ENCODE peak calls at places on chromosomes 13 and 19, in nine cellular contexts. W, Q, B, X, I, K, Z, U and H are unnamed samples.

GRCh38 chr13:86870388-86870966 is 800.7 kb upstream of the SLITRK5 start:
- DNase-seq in Q (no peak), Z (no peak), W (no peak), B (no peak), K (no peak), X (no peak), I (no peak), U (no peak), H (no peak)

GRCh38 chr13:104442541-104442940 is 1376.3 kb upstream of the SLC10A2 start:
- DNase-seq in I (no peak), Q (no peak), K (no peak), X (no peak), W (no peak), B (no peak), U (no peak), Z (no peak), H (no peak)

GRCh38 chr19:47272448-47273312 is 2.0 kb upstream of the INAFM1 start:
- DNase-seq in Z (no peak), Q (peak), B (peak), X (peak), K (peak), I (no peak), U (no peak), W (peak), H (peak)

GRCh38 chr13:24737042-24737441 is 26.9 kb upstream of the RNF17 start:
- DNase-seq in B (no peak), K (no peak), Z (no peak), W (no peak), I (no peak), Q (no peak), X (no peak), U (no peak), H (no peak)

GRCh38 chr19:33798701-33799111 is 2.0 kb downstream of the KCTD15 start:
- DNase-seq in W (no peak), I (no peak), X (no peak), Z (no peak), Q (no peak), K (no peak), U (no peak), B (no peak), H (no peak)

GRCh38 chr13:69274231-69274630 is 833.4 kb upstream of the ATXN8OS start:
- DNase-seq in B (no peak), U (no peak), X (no peak), W (no peak), Q (no peak), K (no peak), Z (no peak), I (no peak), H (no peak)

GRCh38 chr19:10069046-10069445 is 17.1 kb upstream of the SHFL start:
- DNase-seq in W (no peak), I (no peak), Z (no peak), K (no peak), U (no peak), B (no peak), X (no peak), Q (no peak), H (no peak)

GRCh38 chr19:6109947-6110346 is 353 bp downstream of the RFX2 start:
- DNase-seq in U (no peak), K (peak), I (no peak), Q (peak), Z (no peak), X (no peak), B (peak), W (no peak), H (peak)

GRCh38 chr19:19458110-19458816 is 52.8 kb downstream of the GATAD2A start:
- DNase-seq in B (no peak), Z (no peak), W (no peak), K (no peak), Q (no peak), U (no peak), X (peak), I (no peak), H (no peak)

GRCh38 chr13:24038846-24039330 is 121.6 kb upstream of the SPATA13 start:
- DNase-seq in I (no peak), X (no peak), Q (peak), B (no peak), K (no peak), U (peak), W (no peak), Z (no peak), H (no peak)

GRCh38 chr13:75299913-75300862 is 181.8 kb downstream of the TBC1D4 start:
- DNase-seq in X (no peak), Q (no peak), B (no peak), Z (no peak), K (no peak), I (no peak), W (no peak), U (no peak), H (no peak)

GRCh38 chr13:44050450-44051063 is 170.9 kb downstream of the LACC1 start:
- DNase-seq in Q (no peak), Z (no peak), X (no peak), B (no peak), K (no peak), U (no peak), W (peak), I (peak), H (no peak)

GRCh38 chr19:56966225-56966696 is 125.7 kb upstream of the PEG3 start:
- DNase-seq in U (no peak), W (no peak), K (no peak), I (no peak), Z (no peak), Q (no peak), X (no peak), B (no peak), H (no peak)

GRCh38 chr13:76798037-76798436 is 88.2 kb downstream of the KCTD12 start:
- DNase-seq in I (no peak), B (no peak), W (peak), K (peak), Q (no peak), Z (no peak), U (no peak), X (no peak), H (no peak)

GRCh38 chr19:35083678-35084077 is 31.9 kb upstream of the FXYD3 start:
- DNase-seq in U (no peak), I (no peak), B (no peak), Q (no peak), W (no peak), K (no peak), X (no peak), Z (no peak), H (no peak)

GRCh38 chr13:110780410-110780809 is 66.9 kb downstream of the ING1 start:
- DNase-seq in X (no peak), Z (no peak), K (no peak), U (peak), W (no peak), B (no peak), I (no peak), Q (no peak), H (no peak)

GRCh38 chr19:19421326-19421725 is 15.9 kb downstream of the GATAD2A start:
- DNase-seq in U (no peak), B (no peak), W (no peak), Q (no peak), X (no peak), I (peak), Z (no peak), K (no peak), H (no peak)

GRCh38 chr19:49528211-49528771 is 488 bp downstream of the RCN3 start:
- DNase-seq in B (no peak), Z (no peak), X (peak), W (no peak), K (no peak), I (no peak), Q (no peak), U (no peak), H (no peak)

GRCh38 chr19:5826531-5827341 is 12.8 kb downstream of the FUT6 start:
- DNase-seq in U (no peak), X (peak), Q (peak), Z (no peak), W (peak), K (peak), B (peak), I (peak), H (peak)

GRCh38 chr13:42592915-42593718 is 19.2 kb downstream of the TNFSF11 start:
- DNase-seq in I (no peak), X (no peak), B (no peak), U (no peak), K (no peak), W (no peak), Z (no peak), Q (no peak), H (no peak)

GRCh38 chr13:110841406-110841805 is 73.5 kb downstream of the ANKRD10 start:
- DNase-seq in U (no peak), Q (no peak), B (no peak), W (no peak), X (no peak), Z (no peak), I (no peak), K (no peak), H (no peak)

GRCh38 chr19:16627194-16627927 is 643 bp downstream of the MED26 start:
- DNase-seq in Q (peak), U (no peak), W (no peak), K (peak), I (no peak), Z (no peak), X (peak), B (no peak), H (peak)

GRCh38 chr19:43380008-43380407 is 26.5 kb downstream of the CD177 start:
- DNase-seq in U (no peak), W (no peak), X (no peak), Q (no peak), Z (no peak), K (no peak), B (no peak), I (no peak), H (no peak)

GRCh38 chr19:18588611-18589379 is at the start of gene REX1BD:
- DNase-seq in Z (peak), Q (peak), K (peak), B (peak), I (peak), W (peak), U (no peak), X (peak), H (peak)

GRCh38 chr13:40159736-40160135 is 504.3 kb downstream of the COG6 start:
- DNase-seq in Z (no peak), W (no peak), I (no peak), Q (no peak), X (no peak), K (no peak), U (no peak), B (no peak), H (no peak)

GRCh38 chr13:110230661-110231347 is 76.2 kb downstream of the COL4A1 start:
- DNase-seq in U (no peak), K (no peak), W (no peak), B (no peak), Z (no peak), X (no peak), I (no peak), Q (no peak), H (no peak)

GRCh38 chr19:51651216-51651846 is 4.7 kb upstream of the SIGLEC14 start:
- DNase-seq in I (no peak), W (no peak), U (no peak), B (peak), Z (no peak), K (no peak), X (no peak), Q (no peak), H (no peak)